ENCODE peak calls at places on chromosomes 2 and 18, in seven cellular contexts. O, D, Y, U, L, C and R are unnamed samples.

GRCh38 chr18:49031511-49032188 is 80.9 kb upstream of the SMAD7 start:
- DNase-seq in O (no peak), D (no peak), Y (no peak), U (peak; percentile 93), L (no peak), C (no peak), R (no peak)

GRCh38 chr2:120079647-120080046 is 66.8 kb downstream of the EPB41L5 start:
- DNase-seq in O (no peak), D (no peak), Y (no peak), U (no peak), L (no peak), C (no peak), R (no peak)

GRCh38 chr2:23684540-23685176 is 242.3 kb downstream of the ATAD2B start:
- DNase-seq in O (no peak), D (peak; percentile 48), Y (no peak), U (no peak), L (no peak), C (no peak), R (no peak)

GRCh38 chr2:58484201-58484600 is 243.1 kb upstream of the FANCL start:
- DNase-seq in O (no peak), D (no peak), Y (no peak), U (no peak), L (no peak), C (no peak), R (peak; percentile 7)

GRCh38 chr2:20177556-20178403 is 47.1 kb downstream of the SDC1 start:
- DNase-seq in O (no peak), D (no peak), Y (no peak), U (no peak), L (no peak), C (peak; percentile 47), R (no peak)

GRCh38 chr18:49094979-49095632 is 144.3 kb upstream of the SMAD7 start:
- DNase-seq in O (peak; percentile 35), D (no peak), Y (no peak), U (no peak), L (no peak), C (no peak), R (peak; percentile 15)

GRCh38 chr18:75875559-75875958 is 448.1 kb upstream of the SMIM21 start:
- DNase-seq in O (no peak), D (no peak), Y (no peak), U (no peak), L (no peak), C (no peak), R (no peak)

GRCh38 chr18:70085641-70086040 is 119.8 kb downstream of the RTTN start:
- DNase-seq in O (peak; percentile 2), D (no peak), Y (no peak), U (no peak), L (no peak), C (no peak), R (no peak)

GRCh38 chr18:43805646-43806194 is 528.4 kb upstream of the SYT4 start:
- DNase-seq in O (no peak), D (no peak), Y (no peak), U (no peak), L (no peak), C (no peak), R (no peak)

GRCh38 chr2:46170011-46170410 is 127.2 kb upstream of the EPAS1 start:
- DNase-seq in O (no peak), D (no peak), Y (no peak), U (no peak), L (no peak), C (no peak), R (no peak)

GRCh38 chr2:120419073-120419472 is 73.1 kb downstream of the INHBB start:
- DNase-seq in O (no peak), D (no peak), Y (peak; percentile 3), U (no peak), L (no peak), C (peak; percentile 61), R (no peak)

GRCh38 chr2:109331864-109332848 is 203.2 kb downstream of the SH3RF3 start:
- DNase-seq in O (peak; percentile 94), D (peak; percentile 84), Y (peak; percentile 69), U (no peak), L (peak; percentile 36), C (peak; percentile 86), R (peak; percentile 78)

GRCh38 chr18:24600076-24600654 is 139.7 kb downstream of the HRH4 start:
- DNase-seq in O (peak; percentile 60), D (no peak), Y (peak; percentile 21), U (no peak), L (peak; percentile 27), C (no peak), R (no peak)

GRCh38 chr2:172698041-172698863 is 37.4 kb upstream of the RAPGEF4 start:
- DNase-seq in O (peak; percentile 88), D (no peak), Y (no peak), U (no peak), L (peak; percentile 67), C (no peak), R (peak; percentile 55)

GRCh38 chr2:136693966-136694365 is 71.4 kb upstream of the THSD7B start:
- DNase-seq in O (no peak), D (no peak), Y (no peak), U (no peak), L (no peak), C (no peak), R (no peak)

GRCh38 chr2:225668606-225669266 is 269.2 kb downstream of the NYAP2 start:
- DNase-seq in O (peak; percentile 81), D (no peak), Y (peak; percentile 15), U (no peak), L (peak; percentile 72), C (no peak), R (peak; percentile 9)

GRCh38 chr18:51724790-51725721 is 527.6 kb upstream of the MEX3C start:
- DNase-seq in O (peak; percentile 81), D (no peak), Y (no peak), U (no peak), L (no peak), C (no peak), R (no peak)

GRCh38 chr2:125312342-125312741 is 1287.3 kb downstream of the CNTNAP5 start:
- DNase-seq in O (no peak), D (no peak), Y (no peak), U (no peak), L (no peak), C (peak; percentile 58), R (no peak)

GRCh38 chr2:63056309-63057065 is 5.9 kb downstream of the OTX1 start:
- DNase-seq in O (no peak), D (peak; percentile 70), Y (no peak), U (no peak), L (no peak), C (peak; percentile 83), R (no peak)

GRCh38 chr18:52337286-52337685 is 2.7 kb upstream of the DCC start:
- DNase-seq in O (no peak), D (no peak), Y (no peak), U (no peak), L (no peak), C (no peak), R (no peak)

GRCh38 chr18:48835119-48835518 is 115.6 kb downstream of the SMAD7 start:
- DNase-seq in O (peak; percentile 52), D (no peak), Y (no peak), U (no peak), L (no peak), C (peak; percentile 44), R (no peak)

GRCh38 chr2:218722876-218723477 is 12.3 kb downstream of the TTLL4 start:
- DNase-seq in O (peak; percentile 61), D (no peak), Y (no peak), U (no peak), L (no peak), C (no peak), R (no peak)

GRCh38 chr2:32357545-32358482 is 991 bp downstream of the BIRC6 start:
- DNase-seq in O (peak; percentile 66), D (peak; percentile 71), Y (peak; percentile 55), U (no peak), L (peak; percentile 6), C (peak; percentile 91), R (peak; percentile 39)

GRCh38 chr2:241211276-241211675 is 22.8 kb downstream of the ANO7 start:
- DNase-seq in O (no peak), D (no peak), Y (no peak), U (no peak), L (no peak), C (no peak), R (no peak)

GRCh38 chr2:27123302-27124150 is at the start of gene ABHD1:
- DNase-seq in O (peak; percentile 69), D (peak; percentile 90), Y (peak; percentile 73), U (no peak), L (no peak), C (peak; percentile 94), R (peak; percentile 67)

GRCh38 chr2:17573085-17573805 is 32.7 kb downstream of the VSNL1 start:
- DNase-seq in O (no peak), D (no peak), Y (no peak), U (no peak), L (no peak), C (no peak), R (no peak)

GRCh38 chr2:217106650-217107014 is 246.8 kb upstream of the TNP1 start:
- DNase-seq in O (no peak), D (no peak), Y (no peak), U (no peak), L (peak; percentile 27), C (no peak), R (peak; percentile 16)

GRCh38 chr2:96148410-96149217 is 3.4 kb upstream of the DUSP2 start:
- DNase-seq in O (peak; percentile 97), D (peak; percentile 82), Y (peak; percentile 63), U (no peak), L (peak; percentile 88), C (peak; percentile 97), R (peak; percentile 98)
- TF ChIP-seq POLR2A in O (peak; percentile 22), D (no peak), Y (no peak), U (no peak), L (no peak), C (no peak), R (no peak)

GRCh38 chr2:61707984-61708852 is 145.6 kb downstream of the FAM161A start:
- DNase-seq in O (no peak), D (no peak), Y (peak; percentile 53), U (no peak), L (no peak), C (no peak), R (peak; percentile 18)
- TF ChIP-seq POLR2A in O (no peak), D (peak; percentile 36), Y (no peak), U (no peak), L (no peak), C (no peak), R (no peak)

DNA sequence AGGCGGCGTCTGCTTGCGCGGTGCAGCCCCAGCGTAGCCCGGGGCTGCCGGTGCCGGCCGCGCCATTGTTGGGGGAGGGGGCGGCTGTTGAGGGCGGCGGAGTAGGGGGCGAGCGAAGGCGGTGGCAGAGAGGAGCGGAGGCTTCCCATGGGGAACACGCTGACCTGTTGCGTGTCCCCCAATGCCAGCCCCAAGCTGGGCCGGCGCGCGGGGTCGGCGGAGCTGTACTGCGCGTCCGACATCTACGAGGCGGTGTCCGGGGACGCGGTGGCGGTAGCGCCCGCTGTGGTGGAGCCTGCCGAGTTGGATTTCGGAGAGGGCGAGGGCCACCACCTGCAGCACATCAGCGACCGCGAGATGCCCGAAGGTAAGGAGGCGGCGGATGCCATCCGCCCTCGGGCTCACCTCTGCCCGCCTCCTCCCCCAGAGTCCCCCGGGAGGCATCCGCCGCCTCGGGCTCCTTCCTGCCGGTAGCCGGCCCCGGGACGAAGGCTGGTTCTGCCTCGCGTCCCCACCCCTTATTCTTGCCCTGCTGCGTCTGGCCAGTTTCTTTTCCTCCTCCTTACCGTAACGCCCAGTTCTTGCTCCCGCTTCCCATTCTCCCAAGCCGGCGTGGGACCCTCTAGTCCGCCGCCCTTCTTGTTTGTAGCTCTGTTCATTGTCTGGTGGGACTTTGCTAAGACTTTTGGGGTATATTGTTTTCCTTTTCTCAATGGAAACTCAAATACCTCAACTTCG is 479 bp downstream of the CCNYL1 start:
- DNase-seq in O (peak; percentile 72), D (peak; percentile 82), Y (no peak), U (no peak), L (no peak), C (peak; percentile 95), R (peak; percentile 39)
- TF ChIP-seq POLR2A in O (no peak), D (no peak), Y (no peak), U (no peak), L (no peak), C (no peak), R (no peak)

GRCh38 chr2:135078417-135078816 is 26.3 kb downstream of the RAB3GAP1 start:
- DNase-seq in O (no peak), D (no peak), Y (no peak), U (no peak), L (no peak), C (no peak), R (no peak)
- TF ChIP-seq POLR2A in O (no peak), D (no peak), Y (no peak), U (no peak), L (no peak), C (no peak), R (no peak)